ENCODE peak calls at places on chromosomes 16 and 17, in four cellular contexts. One of them, this sample, is unnamed.

GRCh38 chr16:72848759-72849664 is 198.9 kb downstream of the ZFHX3 start:
- DNase-seq in kidney glomerular epithelial cell: peak
- DNase-seq in stimulated activated naive B cell treated with anti-CD40 and anti-IgM and Interleukin-4, amounts not matched to agents 10 μg/mL and 1 μg/mL and 100 μg/mL, for 72 hours: no peak
- DNase-seq in fibroblast of pulmonary artery: peak
- DNase-seq in this sample: peak

GRCh38 chr16:27969574-27969973 is 93.9 kb downstream of the GSG1L start:
- DNase-seq in fibroblast of pulmonary artery: peak
- DNase-seq in stimulated activated naive B cell treated with anti-CD40 and anti-IgM and Interleukin-4, amounts not matched to agents 10 μg/mL and 1 μg/mL and 100 μg/mL, for 72 hours: no peak
- DNase-seq in kidney glomerular epithelial cell: no peak
- DNase-seq in this sample: no peak

GRCh38 chr17:37774508-37774907 is 29.6 kb upstream of the HNF1B start:
- DNase-seq in stimulated activated naive B cell treated with anti-CD40 and anti-IgM and Interleukin-4, amounts not matched to agents 10 μg/mL and 1 μg/mL and 100 μg/mL, for 72 hours: peak
- DNase-seq in fibroblast of pulmonary artery: no peak
- DNase-seq in kidney glomerular epithelial cell: peak
- DNase-seq in this sample: peak

GRCh38 chr16:69465083-69465721 is 40.8 kb downstream of the CYB5B start:
- DNase-seq in stimulated activated naive B cell treated with anti-CD40 and anti-IgM and Interleukin-4, amounts not matched to agents 10 μg/mL and 1 μg/mL and 100 μg/mL, for 72 hours: no peak
- DNase-seq in kidney glomerular epithelial cell: no peak
- DNase-seq in fibroblast of pulmonary artery: no peak
- DNase-seq in this sample: no peak

GRCh38 chr17:32988481-32989101 is 3.1 kb upstream of the SPACA3 start:
- DNase-seq in stimulated activated naive B cell treated with anti-CD40 and anti-IgM and Interleukin-4, amounts not matched to agents 10 μg/mL and 1 μg/mL and 100 μg/mL, for 72 hours: no peak
- DNase-seq in kidney glomerular epithelial cell: no peak
- DNase-seq in fibroblast of pulmonary artery: no peak
- DNase-seq in this sample: no peak

GRCh38 chr17:39694593-39694992 is 5.3 kb upstream of the ERBB2 start:
- DNase-seq in kidney glomerular epithelial cell: no peak
- DNase-seq in fibroblast of pulmonary artery: no peak
- DNase-seq in stimulated activated naive B cell treated with anti-CD40 and anti-IgM and Interleukin-4, amounts not matched to agents 10 μg/mL and 1 μg/mL and 100 μg/mL, for 72 hours: no peak
- DNase-seq in this sample: no peak

GRCh38 chr16:4500283-4500682 is 24.1 kb downstream of the HMOX2 start:
- DNase-seq in stimulated activated naive B cell treated with anti-CD40 and anti-IgM and Interleukin-4, amounts not matched to agents 10 μg/mL and 1 μg/mL and 100 μg/mL, for 72 hours: no peak
- DNase-seq in fibroblast of pulmonary artery: peak
- DNase-seq in kidney glomerular epithelial cell: peak
- DNase-seq in this sample: peak

GRCh38 chr17:78884148-78884870 is 18.7 kb downstream of the CEP295NL start:
- DNase-seq in stimulated activated naive B cell treated with anti-CD40 and anti-IgM and Interleukin-4, amounts not matched to agents 10 μg/mL and 1 μg/mL and 100 μg/mL, for 72 hours: no peak
- DNase-seq in kidney glomerular epithelial cell: no peak
- DNase-seq in fibroblast of pulmonary artery: peak
- DNase-seq in this sample: no peak

GRCh38 chr16:71626858-71627213 is 852 bp downstream of the MARVELD3 start:
- DNase-seq in stimulated activated naive B cell treated with anti-CD40 and anti-IgM and Interleukin-4, amounts not matched to agents 10 μg/mL and 1 μg/mL and 100 μg/mL, for 72 hours: no peak
- DNase-seq in kidney glomerular epithelial cell: no peak
- DNase-seq in fibroblast of pulmonary artery: no peak
- DNase-seq in this sample: no peak

GRCh38 chr16:48498761-48499600 is 111.0 kb downstream of the N4BP1 start:
- DNase-seq in stimulated activated naive B cell treated with anti-CD40 and anti-IgM and Interleukin-4, amounts not matched to agents 10 μg/mL and 1 μg/mL and 100 μg/mL, for 72 hours: no peak
- DNase-seq in fibroblast of pulmonary artery: peak
- DNase-seq in kidney glomerular epithelial cell: no peak
- DNase-seq in this sample: no peak

GRCh38 chr17:66383353-66383752 is 80.9 kb downstream of the PRKCA start:
- DNase-seq in stimulated activated naive B cell treated with anti-CD40 and anti-IgM and Interleukin-4, amounts not matched to agents 10 μg/mL and 1 μg/mL and 100 μg/mL, for 72 hours: no peak
- DNase-seq in fibroblast of pulmonary artery: peak
- DNase-seq in kidney glomerular epithelial cell: no peak
- DNase-seq in this sample: no peak

GRCh38 chr17:76709077-76709950 is 1.5 kb downstream of the MXRA7 start:
- DNase-seq in fibroblast of pulmonary artery: peak
- DNase-seq in kidney glomerular epithelial cell: peak
- DNase-seq in stimulated activated naive B cell treated with anti-CD40 and anti-IgM and Interleukin-4, amounts not matched to agents 10 μg/mL and 1 μg/mL and 100 μg/mL, for 72 hours: no peak
- DNase-seq in this sample: no peak

GRCh38 chr17:40218006-40218739 is 931 bp upstream of the WIPF2 start:
- DNase-seq in fibroblast of pulmonary artery: no peak
- DNase-seq in stimulated activated naive B cell treated with anti-CD40 and anti-IgM and Interleukin-4, amounts not matched to agents 10 μg/mL and 1 μg/mL and 100 μg/mL, for 72 hours: no peak
- DNase-seq in kidney glomerular epithelial cell: no peak
- DNase-seq in this sample: no peak

GRCh38 chr17:61239953-61240352 is 159.7 kb upstream of the TBX2 start:
- DNase-seq in stimulated activated naive B cell treated with anti-CD40 and anti-IgM and Interleukin-4, amounts not matched to agents 10 μg/mL and 1 μg/mL and 100 μg/mL, for 72 hours: no peak
- DNase-seq in fibroblast of pulmonary artery: no peak
- DNase-seq in kidney glomerular epithelial cell: no peak
- DNase-seq in this sample: no peak

GRCh38 chr16:81489547-81490267 is 45.1 kb downstream of the CMIP start:
- DNase-seq in kidney glomerular epithelial cell: no peak
- DNase-seq in stimulated activated naive B cell treated with anti-CD40 and anti-IgM and Interleukin-4, amounts not matched to agents 10 μg/mL and 1 μg/mL and 100 μg/mL, for 72 hours: peak
- DNase-seq in fibroblast of pulmonary artery: no peak
- DNase-seq in this sample: no peak

GRCh38 chr16:89584768-89585549 is 9.4 kb downstream of the CPNE7 start:
- DNase-seq in fibroblast of pulmonary artery: no peak
- DNase-seq in stimulated activated naive B cell treated with anti-CD40 and anti-IgM and Interleukin-4, amounts not matched to agents 10 μg/mL and 1 μg/mL and 100 μg/mL, for 72 hours: no peak
- DNase-seq in kidney glomerular epithelial cell: no peak
- DNase-seq in this sample: no peak

GRCh38 chr17:10779607-10780006 is 24.3 kb downstream of the TMEM238L start:
- DNase-seq in stimulated activated naive B cell treated with anti-CD40 and anti-IgM and Interleukin-4, amounts not matched to agents 10 μg/mL and 1 μg/mL and 100 μg/mL, for 72 hours: no peak
- DNase-seq in kidney glomerular epithelial cell: no peak
- DNase-seq in fibroblast of pulmonary artery: no peak
- DNase-seq in this sample: no peak

GRCh38 chr17:7834554-7834890 is 505 bp downstream of the KDM6B start:
- DNase-seq in fibroblast of pulmonary artery: no peak
- DNase-seq in kidney glomerular epithelial cell: no peak
- DNase-seq in stimulated activated naive B cell treated with anti-CD40 and anti-IgM and Interleukin-4, amounts not matched to agents 10 μg/mL and 1 μg/mL and 100 μg/mL, for 72 hours: peak
- DNase-seq in this sample: no peak

This sample was measured in epithelial cell of proximal tubule.